ENCODE peak calls at places on chromosomes 3 and 15, in nine cellular contexts. K is neural progenitor cell, X is HCT116, G is GM23338, R is SK-N-SH, B is OCI-LY7, L is GM23248, F is MM.1S, O is PC-3. T is an unnamed sample.

GRCh38 chr3:188000361-188000861 is 153.5 kb upstream of the LPP start:
- DNase-seq in K (no peak), X (no peak), G (no peak), R (no peak), B (peak), L (no peak), F (no peak), O (no peak), T (no peak)

GRCh38 chr15:61839541-61839940 is 220.7 kb downstream of the VPS13C start:
- DNase-seq in K (no peak), X (no peak), G (no peak), R (no peak), B (no peak), L (no peak), F (peak), O (no peak), T (no peak)

GRCh38 chr3:67558429-67558828 is 96.0 kb downstream of the SUCLG2 start:
- DNase-seq in K (no peak), X (no peak), G (no peak), R (no peak), B (no peak), L (peak), F (no peak), O (no peak), T (no peak)

GRCh38 chr3:169071003-169071402 is 592.5 kb downstream of the MECOM start:
- DNase-seq in K (no peak), X (no peak), G (no peak), R (no peak), B (no peak), L (peak), F (no peak), O (no peak), T (no peak)

GRCh38 chr3:169150874-169151273 is 512.6 kb downstream of the MECOM start:
- DNase-seq in K (no peak), X (no peak), G (no peak), R (peak), B (no peak), L (no peak), F (no peak), O (no peak), T (no peak)

GRCh38 chr15:89028036-89028435 is 60.2 kb upstream of the ABHD2 start:
- DNase-seq in K (peak), X (no peak), G (no peak), R (no peak), B (no peak), L (no peak), F (no peak), O (no peak), T (no peak)

GRCh38 chr15:35519536-35520149 is 26.3 kb downstream of the DPH6 start:
- DNase-seq in K (peak), X (peak), G (peak), R (peak), B (peak), L (peak), F (peak), O (peak), T (peak)

GRCh38 chr15:57345584-57345983 is 30.7 kb upstream of the CGNL1 start:
- DNase-seq in K (peak), X (no peak), G (peak), R (peak), B (no peak), L (no peak), F (no peak), O (peak), T (peak)

GRCh38 chr3:51343918-51344687 is 41.0 kb upstream of the MANF start:
- DNase-seq in K (no peak), X (peak), G (no peak), R (no peak), B (no peak), L (peak), F (no peak), O (peak), T (peak)

GRCh38 chr3:188185717-188186236 is 31.8 kb downstream of the LPP start:
- DNase-seq in K (peak), X (no peak), G (no peak), R (no peak), B (no peak), L (no peak), F (no peak), O (no peak), T (no peak)

GRCh38 chr3:186352369-186352768 is 9.7 kb downstream of the DGKG start:
- DNase-seq in K (no peak), X (no peak), G (no peak), R (no peak), B (no peak), L (no peak), F (no peak), O (no peak), T (no peak)

DNA sequence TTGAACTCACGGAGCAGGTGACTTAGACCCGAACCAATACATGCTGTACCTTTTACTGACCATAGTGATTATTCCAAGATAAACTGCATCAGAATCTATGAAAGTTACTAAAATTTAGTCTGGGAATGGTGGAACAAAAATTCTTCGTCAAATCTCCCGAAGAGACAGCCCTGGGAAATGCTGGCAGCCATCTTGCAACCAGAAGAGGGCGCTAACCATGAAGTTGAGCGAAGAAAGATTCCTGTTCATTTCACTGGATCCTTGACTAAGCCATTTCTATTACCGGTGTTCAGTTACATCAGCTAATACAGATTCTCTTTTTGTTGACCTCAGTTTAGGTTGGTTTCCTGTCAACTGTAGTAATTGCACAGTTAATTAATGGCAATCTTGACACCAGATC is 199.6 kb downstream of the SLC9A9 start:
- DNase-seq in K (peak), X (peak), G (peak), R (peak), B (no peak), L (peak), F (no peak), O (peak), T (no peak)
- TF ChIP-seq EZH2phosphoT487 in K (no peak), X (no peak), G (no peak), R (no peak), B (no peak), L (no peak), F (no peak), O (no peak), T (no peak)

DNA sequence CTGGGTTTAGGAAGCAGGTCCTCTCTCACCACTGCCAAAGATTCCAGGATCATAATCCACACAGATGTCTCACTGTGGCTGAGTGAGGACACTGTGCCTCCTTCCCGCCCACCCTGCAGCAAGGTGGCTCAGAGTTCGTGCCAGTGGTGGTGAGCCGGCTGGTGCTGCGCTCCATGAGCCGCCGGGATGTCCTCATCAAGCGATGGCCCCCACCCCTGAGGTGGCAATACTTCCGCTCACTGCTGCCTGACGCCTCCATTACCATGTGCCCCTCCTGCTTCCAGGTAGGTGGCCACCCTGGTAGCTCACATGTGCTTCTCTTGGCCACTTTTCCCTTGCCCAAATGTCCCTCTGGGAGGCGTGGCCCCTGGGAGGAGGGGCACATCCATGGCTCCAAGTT is 9.0 kb upstream of the RHO start:
- DNase-seq in K (no peak), X (no peak), G (no peak), R (no peak), B (no peak), L (no peak), F (no peak), O (no peak), T (no peak)
- H3K27ac ChIP-seq in K (no peak), X (no peak), G (no peak), R (no peak), B (no peak), L (no peak), F (no peak), O (no peak), T (no peak)

DNA sequence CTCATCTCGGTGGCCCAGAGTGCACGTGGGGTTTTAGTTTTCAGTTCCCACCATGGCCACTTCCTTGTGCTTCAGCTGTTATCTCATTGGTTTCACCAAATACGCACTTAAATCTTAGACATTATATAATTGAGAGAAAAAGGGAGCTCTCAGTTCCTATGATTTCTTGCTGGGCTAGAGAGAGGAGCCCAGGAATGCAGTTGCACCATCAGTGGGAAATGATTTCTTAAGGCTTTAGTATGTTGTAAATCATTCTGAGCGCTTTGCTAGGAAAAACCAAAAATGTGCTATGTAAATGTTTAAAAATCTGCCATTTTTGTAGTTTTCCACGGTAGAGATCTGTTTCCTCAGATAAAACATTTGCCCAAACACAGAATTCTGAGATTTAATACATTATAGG is 53.2 kb downstream of the OXNAD1 start:
- DNase-seq in K (no peak), X (no peak), G (no peak), R (no peak), B (no peak), L (peak), F (no peak), O (no peak), T (peak)
- TF ChIP-seq EZH2phosphoT487 in K (no peak), X (no peak), G (no peak), R (no peak), B (no peak), L (no peak), F (no peak), O (no peak), T (no peak)

DNA sequence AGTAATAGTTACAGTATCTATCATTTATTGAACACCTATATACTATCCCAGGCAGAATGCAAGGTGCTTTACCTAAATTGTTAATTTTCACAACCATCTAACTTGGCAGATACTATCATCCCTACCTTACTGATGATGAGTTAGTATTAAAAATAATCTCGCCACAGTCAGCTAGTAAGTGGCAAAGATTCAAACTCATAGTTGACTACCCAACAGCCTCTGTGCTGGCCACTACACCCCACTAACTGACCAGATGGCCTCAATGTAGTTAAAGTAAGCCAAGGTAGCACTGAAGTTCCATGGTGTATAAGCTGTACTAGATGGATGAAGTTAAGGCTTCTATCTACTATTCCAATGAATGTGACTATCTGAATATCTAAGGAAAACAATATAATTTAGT is 44.8 kb downstream of the PEAK1 start:
- DNase-seq in K (no peak), X (no peak), G (no peak), R (no peak), B (no peak), L (no peak), F (no peak), O (no peak), T (no peak)
- H3K27ac ChIP-seq in K (no peak), X (no peak), G (no peak), R (no peak), B (no peak), L (no peak), F (no peak), O (no peak), T (no peak)

GRCh38 chr3:130517541-130517940 is 564 bp downstream of the COL6A6 start:
- DNase-seq in K (no peak), X (no peak), G (no peak), R (peak), B (no peak), L (peak), F (no peak), O (no peak), T (no peak)
- TF ChIP-seq EZH2phosphoT487 in K (no peak), X (no peak), G (no peak), R (no peak), B (no peak), L (no peak), F (no peak), O (no peak), T (no peak)

GRCh38 chr3:27559381-27559780 is 75.2 kb upstream of the SLC4A7 start:
- DNase-seq in K (no peak), X (no peak), G (no peak), R (no peak), B (no peak), L (no peak), F (no peak), O (no peak), T (no peak)

GRCh38 chr3:27554706-27555105 is 70.5 kb upstream of the SLC4A7 start:
- DNase-seq in K (no peak), X (no peak), G (no peak), R (no peak), B (no peak), L (peak), F (no peak), O (no peak), T (no peak)

GRCh38 chr3:27553868-27554540 is 69.8 kb upstream of the SLC4A7 start:
- DNase-seq in K (no peak), X (no peak), G (no peak), R (no peak), B (no peak), L (peak), F (no peak), O (no peak), T (no peak)

GRCh38 chr3:27557411-27557810 is 73.2 kb upstream of the SLC4A7 start:
- DNase-seq in K (no peak), X (no peak), G (no peak), R (no peak), B (no peak), L (peak), F (no peak), O (no peak), T (no peak)

GRCh38 chr3:27556854-27557253 is 72.7 kb upstream of the SLC4A7 start:
- DNase-seq in K (no peak), X (no peak), G (no peak), R (no peak), B (no peak), L (peak), F (no peak), O (peak), T (peak)
- H3K27ac ChIP-seq in K (no peak), X (no peak), G (no peak), R (no peak), B (no peak), L (peak), F (no peak), O (peak), T (peak)

GRCh38 chr3:14150491-14151230 is 25.8 kb downstream of the TMEM43 start:
- DNase-seq in K (no peak), X (no peak), G (no peak), R (no peak), B (no peak), L (peak), F (no peak), O (no peak), T (no peak)
- TF ChIP-seq EZH2phosphoT487 in K (no peak), X (no peak), G (no peak), R (no peak), B (no peak), L (no peak), F (no peak), O (no peak), T (no peak)

DNA sequence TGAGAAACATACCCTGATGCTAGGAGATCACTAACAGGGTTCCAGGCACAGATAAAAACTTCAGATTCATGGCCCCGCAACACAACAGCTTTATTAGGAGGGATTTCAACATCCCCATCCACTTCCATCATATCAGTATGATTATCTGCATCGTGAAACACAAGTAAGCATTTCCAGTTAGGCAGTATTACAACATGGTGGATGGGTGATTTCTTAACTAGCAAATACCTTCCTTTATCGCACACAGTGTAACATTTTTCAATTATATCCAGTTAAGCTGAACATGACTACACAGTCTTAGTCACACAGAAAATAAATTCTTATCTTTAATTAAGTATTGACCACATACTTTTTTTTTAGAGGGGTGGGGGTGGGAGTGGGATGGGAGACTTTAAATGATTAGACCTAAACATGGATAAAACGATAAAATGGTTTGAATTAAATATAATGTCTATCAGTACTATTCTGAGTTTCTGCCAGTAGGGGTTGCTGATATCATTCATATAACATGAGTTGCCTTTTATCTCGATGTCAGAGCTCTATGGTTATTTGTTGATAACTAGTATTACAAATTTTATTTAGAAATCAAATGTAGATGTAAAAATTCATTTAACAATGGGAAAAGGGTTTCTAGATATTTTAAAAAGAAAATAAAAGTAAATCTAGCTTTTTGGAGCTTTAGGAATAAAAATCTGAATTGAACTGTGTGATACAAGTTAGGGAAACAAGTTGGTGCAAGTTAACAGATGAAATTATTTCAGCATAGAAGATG is 146.6 kb downstream of the TBL1XR1 start:
- DNase-seq in K (peak), X (peak), G (peak), R (peak), B (peak), L (peak), F (peak), O (peak), T (peak)
- H3K27ac ChIP-seq in K (no peak), X (no peak), G (no peak), R (peak), B (peak), L (no peak), F (no peak), O (no peak), T (no peak)

GRCh38 chr3:73409405-73409804 is 215.3 kb downstream of the PDZRN3 start:
- DNase-seq in K (no peak), X (no peak), G (no peak), R (no peak), B (no peak), L (peak), F (no peak), O (peak), T (no peak)
- TF ChIP-seq EZH2phosphoT487 in K (no peak), X (no peak), G (no peak), R (no peak), B (no peak), L (no peak), F (no peak), O (no peak), T (no peak)

GRCh38 chr3:189941679-189942078 is 179.0 kb downstream of the P3H2 start:
- DNase-seq in K (no peak), X (no peak), G (no peak), R (no peak), B (no peak), L (peak), F (no peak), O (peak), T (peak)

GRCh38 chr3:189941125-189941524 is 179.6 kb downstream of the P3H2 start:
- DNase-seq in K (peak), X (no peak), G (peak), R (no peak), B (no peak), L (no peak), F (no peak), O (no peak), T (peak)

GRCh38 chr3:189937302-189938255 is 183.1 kb downstream of the P3H2 start:
- DNase-seq in K (no peak), X (peak), G (no peak), R (no peak), B (no peak), L (peak), F (no peak), O (peak), T (no peak)

DNA sequence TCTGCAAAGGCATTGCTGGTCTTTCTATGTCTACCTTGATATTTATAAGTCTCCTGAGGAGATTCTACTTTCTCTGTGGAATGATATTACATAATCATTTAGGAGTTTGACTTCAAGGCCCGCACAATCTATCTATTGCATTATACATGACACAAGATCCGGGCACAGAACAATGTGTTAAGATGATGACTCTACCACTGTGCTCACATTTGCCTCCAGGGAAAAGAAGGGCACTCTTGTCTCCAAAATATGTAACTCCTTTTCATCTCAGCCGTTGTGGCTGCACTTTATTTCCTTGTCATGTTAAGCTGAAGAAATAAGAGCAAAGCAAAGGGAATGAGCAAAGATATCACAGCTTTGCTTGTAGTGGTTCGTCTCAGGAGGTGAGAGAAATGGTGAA is 184.5 kb downstream of the P3H2 start:
- DNase-seq in K (no peak), X (no peak), G (no peak), R (no peak), B (no peak), L (peak), F (no peak), O (peak), T (no peak)
- H3K27ac ChIP-seq in K (no peak), X (no peak), G (no peak), R (no peak), B (no peak), L (no peak), F (no peak), O (peak), T (no peak)

T was measured in hepatocyte.